ENCODE peak calls at places on chromosome X, in six cellular contexts. S is SK-N-SH, M is prostate gland, O is GM23248, C is NB4, V is testis. U is an unnamed sample.

GRCh38 chrX:100895365-100896075 is 21.4 kb upstream of the NOX1 start:
- DNase-seq in V (peak), C (peak), O (peak), M (no peak), S (peak), U (no peak)

GRCh38 chrX:27555514-27555913 is 34.6 kb upstream of the DCAF8L2 start:
- DNase-seq in O (peak), M (no peak), V (no peak), C (peak), S (peak), U (no peak)

GRCh38 chrX:15349046-15349445 is 13.7 kb upstream of the PIGA start:
- DNase-seq in C (peak), M (peak), S (peak), V (peak), O (peak), U (no peak)

GRCh38 chrX:49840679-49841078 is 11.6 kb downstream of the PAGE4 start:
- DNase-seq in O (peak), M (peak), C (peak), V (peak), S (peak), U (peak)

GRCh38 chrX:125628435-125628834 is 308.8 kb downstream of the TEX13C start:
- DNase-seq in M (no peak), S (no peak), C (no peak), O (no peak), V (no peak), U (no peak)

GRCh38 chrX:7996414-7996813 is 69.2 kb upstream of the PNPLA4 start:
- DNase-seq in S (peak), M (no peak), C (peak), O (peak), V (peak), U (no peak)

GRCh38 chrX:23380581-23380980 is 45.9 kb downstream of the PTCHD1 start:
- DNase-seq in O (no peak), V (no peak), S (no peak), C (no peak), M (no peak), U (no peak)

GRCh38 chrX:7921750-7922149 is 5.5 kb downstream of the PNPLA4 start:
- DNase-seq in V (no peak), O (no peak), S (no peak), M (no peak), C (no peak), U (no peak)

GRCh38 chrX:151973262-151973661 is 1.2 kb downstream of the GABRE start:
- DNase-seq in C (no peak), O (peak), V (no peak), S (no peak), M (no peak), U (no peak)

GRCh38 chrX:72714471-72714916 is 388 bp upstream of the PHKA1 start:
- DNase-seq in C (peak), O (peak), S (peak), M (peak), V (peak), U (peak)

GRCh38 chrX:42020225-42020624 is 96.9 kb upstream of the CASK start:
- DNase-seq in V (no peak), C (no peak), O (no peak), S (no peak), M (no peak), U (no peak)

GRCh38 chrX:118495958-118496762 is 545 bp downstream of the DOCK11 start:
- DNase-seq in O (peak), S (peak), V (peak), M (peak), C (peak), U (peak)

GRCh38 chrX:19991350-19991718 is 473 bp upstream of the BCLAF3 start:
- DNase-seq in V (no peak), S (no peak), C (no peak), O (no peak), M (no peak), U (no peak)

GRCh38 chrX:15376956-15377355 is 7.3 kb downstream of the VEGFD start:
- DNase-seq in C (no peak), O (peak), V (no peak), S (no peak), M (no peak), U (no peak)

GRCh38 chrX:22392176-22392814 is 119.6 kb downstream of the CBLL2 start:
- DNase-seq in V (no peak), M (no peak), C (no peak), O (peak), S (no peak), U (no peak)

GRCh38 chrX:18146954-18147353 is 73.7 kb downstream of the BEND2 start:
- DNase-seq in O (peak), C (peak), S (no peak), M (no peak), V (peak), U (no peak)

GRCh38 chrX:139924069-139924695 is 8.7 kb downstream of the ATP11C start:
- DNase-seq in C (peak), S (no peak), M (no peak), V (no peak), O (no peak), U (no peak)

GRCh38 chrX:38563006-38563405 is 1.7 kb downstream of the TSPAN7 start:
- DNase-seq in M (no peak), S (peak), O (no peak), V (no peak), C (no peak), U (no peak)

GRCh38 chrX:137479394-137479793 is 86.5 kb upstream of the ZIC3 start:
- DNase-seq in C (no peak), M (no peak), O (no peak), V (no peak), S (peak), U (no peak)

GRCh38 chrX:53686151-53686885 is at the start of gene HUWE1:
- DNase-seq in M (peak), O (peak), C (peak), V (peak), S (peak), U (peak)

GRCh38 chrX:140817943-140818342 is 108.4 kb downstream of the LINC00632 start:
- DNase-seq in C (peak), S (peak), M (no peak), V (no peak), O (peak), U (no peak)

GRCh38 chrX:132023117-132023895 is at the start of gene STK26:
- DNase-seq in S (peak), O (peak), M (peak), V (peak), C (peak), U (peak)

GRCh38 chrX:31508338-31508737 is 436.5 kb upstream of the FTHL17 start:
- DNase-seq in M (no peak), S (peak), C (no peak), V (peak), O (peak), U (peak)

GRCh38 chrX:77946571-77946970 is 22.9 kb downstream of the PGAM4 start:
- DNase-seq in M (no peak), O (no peak), S (no peak), V (no peak), C (no peak), U (no peak)

GRCh38 chrX:45743906-45744625 is 543.4 kb upstream of the DIPK2B start:
- DNase-seq in O (peak), S (no peak), M (no peak), V (no peak), C (no peak), U (no peak)

GRCh38 chrX:20317873-20318272 is 51.2 kb upstream of the RPS6KA3 start:
- DNase-seq in M (no peak), O (no peak), V (no peak), S (no peak), C (no peak), U (no peak)

GRCh38 chrX:48086119-48086518 is 14.7 kb upstream of the ZNF630 start:
- DNase-seq in O (no peak), V (no peak), S (no peak), C (no peak), M (no peak), U (no peak)

GRCh38 chrX:131729295-131729694 is 185.4 kb downstream of the OR13H1 start:
- DNase-seq in C (no peak), M (no peak), V (peak), O (no peak), S (peak), U (peak)

GRCh38 chrX:73647632-73648322 is 84.8 kb downstream of the CHIC1 start:
- DNase-seq in V (no peak), S (no peak), O (no peak), C (no peak), M (no peak), U (no peak)

GRCh38 chrX:41293269-41293668 is 40.7 kb upstream of the DDX3X start:
- DNase-seq in S (no peak), M (no peak), C (peak), V (peak), O (no peak), U (no peak)

GRCh38 chrX:139725720-139726119 is 17.8 kb upstream of the MCF2 start:
- DNase-seq in O (no peak), M (no peak), V (no peak), C (no peak), S (no peak), U (no peak)

GRCh38 chrX:11100281-11101035 is 10.7 kb upstream of the HCCS start:
- DNase-seq in O (peak), S (peak), M (peak), V (peak), C (peak), U (no peak)

GRCh38 chrX:10496345-10496965 is 123.9 kb downstream of the MID1 start:
- DNase-seq in V (no peak), S (peak), M (no peak), C (no peak), O (peak), U (no peak)

GRCh38 chrX:119708936-119709335 is 16.0 kb upstream of the SEPTIN6 start:
- DNase-seq in C (no peak), M (no peak), V (no peak), O (peak), S (no peak), U (no peak)

GRCh38 chrX:119996600-119997524 is 53.3 kb upstream of the NKAP start:
- DNase-seq in M (no peak), C (no peak), O (no peak), S (no peak), V (no peak), U (no peak)

GRCh38 chrX:49767231-49767630 is 61.9 kb upstream of the PAGE4 start:
- DNase-seq in S (no peak), V (no peak), M (no peak), O (peak), C (no peak), U (no peak)

DNA sequence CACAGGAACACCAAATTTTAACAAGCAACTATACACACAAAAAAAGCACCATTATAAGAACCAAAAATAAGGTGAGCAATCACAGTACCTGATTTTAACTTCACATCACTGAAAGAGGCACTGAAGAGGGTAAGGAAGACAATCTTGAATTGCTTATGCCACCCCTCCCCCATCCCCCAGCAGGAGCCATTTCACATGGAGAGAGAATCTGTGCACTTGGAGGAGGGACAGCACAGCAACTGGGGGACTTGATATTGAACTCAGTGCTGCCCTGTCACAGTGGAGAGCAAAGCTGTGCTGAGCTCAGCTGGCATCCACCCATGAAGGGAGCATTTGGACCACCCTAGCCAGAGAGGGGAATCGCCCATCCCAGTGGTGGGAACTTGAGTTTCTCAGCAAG is 56.0 kb downstream of the NUDT11 start:
- DNase-seq in C (no peak), V (no peak), S (no peak), O (no peak), M (no peak), U (no peak)
- H3K4me3 ChIP-seq in C (no peak), V (no peak), S (no peak), O (no peak), M (no peak), U (no peak)

GRCh38 chrX:6226053-6226645 is 2.5 kb downstream of the NLGN4X start:
- DNase-seq in S (peak), O (no peak), V (peak), C (no peak), M (no peak), U (peak)
- H3K4me3 ChIP-seq in S (peak), O (no peak), V (peak), C (no peak), M (no peak), U (no peak)

DNA sequence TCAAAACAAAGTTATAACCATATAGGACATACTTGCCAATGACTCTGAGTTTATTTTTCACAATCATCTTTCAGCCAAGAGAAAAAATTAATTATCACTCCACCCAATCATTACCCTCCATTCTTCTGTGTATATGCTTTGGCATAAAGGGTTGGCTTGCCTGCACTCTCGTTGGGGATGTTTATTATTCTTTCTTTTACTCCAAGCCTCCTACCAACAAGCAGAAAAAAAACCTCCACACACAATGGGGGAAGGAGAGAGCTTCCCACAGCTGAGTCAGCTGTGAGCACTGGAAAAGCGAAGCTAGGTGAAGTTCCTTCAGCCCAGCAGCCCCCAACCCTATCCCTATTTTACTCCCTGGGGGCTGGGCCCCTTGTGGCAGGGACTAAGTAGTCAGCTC is 1.5 kb downstream of the OPHN1 start:
- DNase-seq in O (no peak), C (no peak), S (no peak), V (no peak), M (no peak), U (no peak)
- H3K4me3 ChIP-seq in O (peak), C (no peak), S (no peak), V (no peak), M (peak), U (no peak)

DNA sequence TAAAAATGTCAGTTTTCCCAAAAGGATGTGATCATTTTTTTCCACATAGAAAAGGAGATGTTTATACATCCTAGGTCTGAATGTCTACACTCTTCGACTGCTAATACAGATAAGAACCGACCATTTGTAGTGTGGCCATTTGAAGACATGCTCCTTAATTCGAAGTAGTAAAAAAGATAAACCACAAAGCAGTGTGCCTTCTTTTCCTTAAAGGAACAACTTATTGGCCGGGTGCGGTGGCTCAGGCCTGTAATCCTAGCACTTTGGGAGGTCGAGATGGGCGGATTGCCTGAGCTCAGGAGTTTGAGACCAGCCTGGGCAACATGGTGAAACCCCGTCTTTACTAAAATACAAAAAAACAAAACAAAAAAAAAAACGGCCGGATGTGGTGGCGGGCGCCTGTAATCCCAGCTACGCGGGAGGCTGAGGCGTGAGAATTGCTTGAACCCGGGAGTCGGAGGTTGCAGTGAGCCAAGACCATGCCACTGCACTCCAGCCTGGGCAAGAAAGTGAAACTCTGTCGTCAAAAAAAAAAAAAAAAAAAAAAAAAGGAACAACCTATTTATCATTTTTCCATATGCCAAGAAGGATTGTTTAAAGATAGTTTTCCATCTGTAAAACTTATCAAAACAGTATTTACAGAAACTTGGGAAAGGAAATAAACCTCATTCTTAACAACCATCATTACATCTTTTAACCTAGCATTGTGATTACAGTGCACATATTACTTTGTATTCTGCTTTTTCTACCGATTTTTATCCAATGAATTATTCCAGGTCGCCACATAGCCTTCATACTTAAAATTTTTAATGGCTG is 2.6 kb downstream of the INTS6L start:
- DNase-seq in O (peak), V (no peak), S (no peak), M (no peak), C (peak), U (no peak)
- H3K4me3 ChIP-seq in O (peak), V (no peak), S (no peak), M (no peak), C (peak), U (no peak)

GRCh38 chrX:39721570-39722279 is 376.0 kb downstream of the BCOR start:
- DNase-seq in O (peak), V (no peak), C (no peak), M (peak), S (no peak), U (no peak)
- H3K4me3 ChIP-seq in O (peak), V (no peak), C (no peak), M (no peak), S (no peak), U (no peak)

GRCh38 chrX:13086076-13086475 is 41.7 kb upstream of the FAM9C start:
- DNase-seq in O (no peak), S (no peak), M (no peak), C (no peak), V (no peak), U (no peak)
- H3K4me3 ChIP-seq in O (no peak), S (no peak), M (no peak), C (peak), V (no peak), U (no peak)

U was measured in pancreas.